ENCODE peak calls at places on chromosomes 4 and X, in eight cellular contexts. H is lower lobe of right lung, B is NB4, Y is Daoy, J is smooth muscle cell of the brain vasculature, D is iris pigment epithelial cell, Q is anterior cingulate cortex, L is T-helper 17 cell. X is an unnamed sample.

GRCh38 chr4:155952546-155952945 is 1.1 kb downstream of the CTSO start:
- DNase-seq in H (no peak), B (no peak), Y (no peak), J (no peak), D (peak), Q (no peak), L (no peak), X (no peak)

GRCh38 chrX:129781134-129782014 is 1.6 kb downstream of the SASH3 start:
- DNase-seq in H (peak), B (peak), Y (no peak), J (no peak), D (no peak), Q (peak), L (peak), X (peak)

GRCh38 chr4:131650951-131651350 is 1498.1 kb upstream of the PCDH10 start:
- DNase-seq in H (no peak), B (no peak), Y (no peak), J (no peak), D (no peak), Q (no peak), L (no peak), X (no peak)

GRCh38 chr4:1577818-1578217 is 106.3 kb downstream of the FAM53A start:
- DNase-seq in H (peak), B (no peak), Y (no peak), J (no peak), D (no peak), Q (no peak), L (no peak), X (no peak)

GRCh38 chr4:39818646-39819045 is 120.7 kb downstream of the UBE2K start:
- DNase-seq in H (no peak), B (no peak), Y (no peak), J (no peak), D (no peak), Q (no peak), L (no peak), X (no peak)

GRCh38 chr4:125187221-125187620 is 127.5 kb upstream of the FAT4 start:
- DNase-seq in H (no peak), B (no peak), Y (no peak), J (no peak), D (peak), Q (no peak), L (no peak), X (no peak)

GRCh38 chrX:20861113-20861512 is 513.1 kb upstream of the CNKSR2 start:
- DNase-seq in H (no peak), B (no peak), Y (no peak), J (no peak), D (no peak), Q (no peak), L (no peak), X (no peak)

GRCh38 chrX:70166601-70167590 is 10.4 kb upstream of the DGAT2L6 start:
- DNase-seq in H (no peak), B (peak), Y (peak), J (peak), D (peak), Q (no peak), L (no peak), X (peak)

GRCh38 chr4:23728393-23728792 is 161.5 kb downstream of the PPARGC1A start:
- DNase-seq in H (no peak), B (no peak), Y (peak), J (peak), D (peak), Q (no peak), L (no peak), X (no peak)

GRCh38 chrX:15911729-15912550 is 57.3 kb upstream of the AP1S2 start:
- DNase-seq in H (no peak), B (peak), Y (no peak), J (no peak), D (peak), Q (no peak), L (no peak), X (peak)

GRCh38 chr4:133152801-133153526 is 3.9 kb downstream of the PCDH10 start:
- DNase-seq in H (no peak), B (no peak), Y (peak), J (no peak), D (no peak), Q (no peak), L (no peak), X (no peak)

GRCh38 chr4:174040287-174040686 is 243.2 kb downstream of the FBXO8 start:
- DNase-seq in H (no peak), B (no peak), Y (no peak), J (no peak), D (no peak), Q (no peak), L (no peak), X (no peak)

GRCh38 chr4:159608434-159608833 is 505.6 kb downstream of the RAPGEF2 start:
- DNase-seq in H (no peak), B (no peak), Y (no peak), J (peak), D (peak), Q (no peak), L (no peak), X (no peak)

GRCh38 chr4:108417923-108418322 is 202.5 kb upstream of the RPL34 start:
- DNase-seq in H (no peak), B (peak), Y (no peak), J (peak), D (peak), Q (no peak), L (no peak), X (no peak)

GRCh38 chr4:84058201-84058600 is 440.9 kb downstream of the NKX6-1 start:
- DNase-seq in H (no peak), B (no peak), Y (no peak), J (no peak), D (no peak), Q (no peak), L (no peak), X (no peak)

GRCh38 chr4:109294468-109295020 is 7.9 kb downstream of the COL25A1 start:
- DNase-seq in H (no peak), B (no peak), Y (peak), J (no peak), D (peak), Q (no peak), L (no peak), X (no peak)

GRCh38 chrX:139739138-139739537 is 31.2 kb upstream of the MCF2 start:
- DNase-seq in H (no peak), B (no peak), Y (peak), J (no peak), D (peak), Q (no peak), L (no peak), X (peak)

GRCh38 chr4:136864580-136865185 is 667.6 kb downstream of the PCDH18 start:
- DNase-seq in H (no peak), B (peak), Y (peak), J (peak), D (peak), Q (no peak), L (no peak), X (peak)

GRCh38 chrX:106999002-106999975 is 723 bp downstream of the MORC4 start:
- DNase-seq in H (peak), B (peak), Y (peak), J (peak), D (peak), Q (peak), L (peak), X (peak)

GRCh38 chr4:144782345-144782744 is 136.4 kb downstream of the HHIP start:
- DNase-seq in H (no peak), B (no peak), Y (peak), J (no peak), D (peak), Q (no peak), L (no peak), X (no peak)

GRCh38 chr4:176238157-176238608 is 30.8 kb downstream of the ASB5 start:
- DNase-seq in H (no peak), B (no peak), Y (peak), J (peak), D (peak), Q (no peak), L (no peak), X (no peak)

GRCh38 chrX:53435997-53436396 is 1.8 kb upstream of the HSD17B10 start:
- DNase-seq in H (peak), B (peak), Y (peak), J (no peak), D (peak), Q (peak), L (peak), X (peak)

GRCh38 chr4:3387943-3388348 is 53.8 kb upstream of the HGFAC start:
- DNase-seq in H (peak), B (peak), Y (peak), J (no peak), D (peak), Q (peak), L (no peak), X (no peak)

GRCh38 chr4:48403779-48404178 is 62.5 kb downstream of the SLAIN2 start:
- DNase-seq in H (no peak), B (peak), Y (no peak), J (no peak), D (no peak), Q (no peak), L (no peak), X (no peak)

GRCh38 chr4:159946983-159947645 is 844.2 kb downstream of the RAPGEF2 start:
- DNase-seq in H (no peak), B (peak), Y (peak), J (peak), D (peak), Q (no peak), L (no peak), X (no peak)

GRCh38 chr4:2931765-2932560 is 31.2 kb downstream of the NOP14 start:
- DNase-seq in H (peak), B (peak), Y (no peak), J (no peak), D (no peak), Q (peak), L (peak), X (peak)

GRCh38 chr4:176774852-176775251 is 17.9 kb downstream of the VEGFC start:
- DNase-seq in H (no peak), B (no peak), Y (no peak), J (no peak), D (no peak), Q (no peak), L (no peak), X (no peak)

GRCh38 chr4:8538703-8539567 is 41.3 kb upstream of the GPR78 start:
- DNase-seq in H (no peak), B (no peak), Y (peak), J (no peak), D (peak), Q (no peak), L (no peak), X (no peak)

GRCh38 chrX:11429543-11430085 is 136.4 kb downstream of the AMELX start:
- DNase-seq in H (no peak), B (no peak), Y (no peak), J (no peak), D (no peak), Q (no peak), L (no peak), X (no peak)

GRCh38 chr4:7400671-7401298 is 33.9 kb downstream of the PSAPL1 start:
- DNase-seq in H (no peak), B (no peak), Y (no peak), J (no peak), D (no peak), Q (no peak), L (no peak), X (no peak)

GRCh38 chr4:105741548-105741947 is 33.0 kb downstream of the GSTCD start:
- DNase-seq in H (no peak), B (no peak), Y (no peak), J (peak), D (peak), Q (no peak), L (no peak), X (no peak)

GRCh38 chrX:74063426-74064155 is 240.4 kb upstream of the ZCCHC13 start:
- DNase-seq in H (no peak), B (no peak), Y (no peak), J (no peak), D (no peak), Q (no peak), L (no peak), X (no peak)

GRCh38 chr4:79178770-79179169 is 147.1 kb downstream of the NAA11 start:
- DNase-seq in H (no peak), B (no peak), Y (no peak), J (no peak), D (no peak), Q (no peak), L (no peak), X (no peak)